ENCODE peak calls at places on chromosomes 7 and 10, in five cellular contexts. M is WERI-Rb-1, V is IMR-90, R is BE2C, K is coronary artery. Y is an unnamed sample.

GRCh38 chr7:44535348-44536064 is 5.6 kb downstream of the NPC1L1 start:
- DNase-seq in M (no peak), R (no peak), V (no peak), K (no peak), Y (no peak)

GRCh38 chr10:119344381-119344780 is 137.0 kb downstream of the GRK5 start:
- DNase-seq in R (no peak), V (no peak), K (no peak), M (peak), Y (peak)

GRCh38 chr7:105830405-105831218 is 45.8 kb downstream of the ATXN7L1 start:
- DNase-seq in V (peak), M (no peak), K (no peak), R (no peak), Y (no peak)

GRCh38 chr7:101108330-101108857 is 18.5 kb upstream of the SERPINE1 start:
- DNase-seq in M (no peak), V (no peak), R (no peak), K (no peak), Y (no peak)

GRCh38 chr7:4602905-4603842 is 78.9 kb upstream of the FOXK1 start:
- DNase-seq in V (no peak), R (no peak), M (no peak), K (no peak), Y (no peak)

GRCh38 chr10:35005868-35006267 is 84.3 kb downstream of the CUL2 start:
- DNase-seq in M (no peak), K (no peak), R (no peak), V (peak), Y (no peak)

GRCh38 chr10:3775671-3776551 is 9.1 kb downstream of the KLF6 start:
- DNase-seq in V (peak), R (no peak), M (peak), K (peak), Y (no peak)

GRCh38 chr7:12954374-12954773 is 266.9 kb downstream of the ARL4A start:
- DNase-seq in K (no peak), R (no peak), V (no peak), M (no peak), Y (no peak)

GRCh38 chr10:95440756-95441546 is 120.2 kb downstream of the SORBS1 start:
- DNase-seq in R (no peak), V (no peak), K (no peak), M (no peak), Y (no peak)

GRCh38 chr7:3103614-3104399 is 60.1 kb upstream of the CARD11 start:
- DNase-seq in V (no peak), M (no peak), R (no peak), K (no peak), Y (no peak)

GRCh38 chr7:28389504-28390385 is 22.6 kb upstream of the CREB5 start:
- DNase-seq in V (peak), M (no peak), R (peak), K (no peak), Y (no peak)

GRCh38 chr10:27635699-27636270 is 109.8 kb downstream of the MKX start:
- DNase-seq in R (no peak), K (no peak), V (no peak), M (no peak), Y (no peak)

GRCh38 chr10:3435671-3436070 is 263.1 kb upstream of the PITRM1 start:
- DNase-seq in K (no peak), V (peak), R (no peak), M (no peak), Y (no peak)

GRCh38 chr10:21519327-21519933 is 6.1 kb downstream of the SKIDA1 start:
- DNase-seq in R (no peak), K (no peak), V (no peak), M (no peak), Y (no peak)

GRCh38 chr7:31146026-31146425 is 93.9 kb downstream of the ADCYAP1R1 start:
- DNase-seq in R (no peak), V (no peak), K (no peak), M (no peak), Y (no peak)

GRCh38 chr10:88428442-88428841 is 154.7 kb downstream of the RNLS start:
- DNase-seq in R (peak), M (peak), K (no peak), V (no peak), Y (no peak)

GRCh38 chr7:122736183-122736582 is 33.5 kb upstream of the RNF148 start:
- DNase-seq in R (no peak), M (no peak), V (no peak), K (no peak), Y (no peak)

GRCh38 chr10:16594106-16594505 is 72.4 kb upstream of the C1QL3 start:
- DNase-seq in R (no peak), M (no peak), V (no peak), K (no peak), Y (no peak)

GRCh38 chr10:15068802-15069201 is 19.8 kb downstream of the ACBD7 start:
- DNase-seq in V (peak), K (no peak), M (peak), R (no peak), Y (no peak)

GRCh38 chr10:13707156-13707881 is 120.6 kb downstream of the PRPF18 start:
- DNase-seq in M (no peak), K (peak), R (no peak), V (peak), Y (peak)

GRCh38 chr10:79239275-79239779 is 107.9 kb upstream of the PPIF start:
- DNase-seq in V (peak), K (no peak), R (no peak), M (no peak), Y (no peak)

GRCh38 chr10:52949899-52950298 is 177.3 kb upstream of the MBL2 start:
- DNase-seq in M (no peak), V (no peak), K (no peak), R (no peak), Y (no peak)

GRCh38 chr7:154183482-154183881 is 131.3 kb downstream of the DPP6 start:
- DNase-seq in M (no peak), K (no peak), R (peak), V (no peak), Y (no peak)

GRCh38 chr7:22269963-22270362 is 87.0 kb downstream of the RAPGEF5 start:
- DNase-seq in V (no peak), M (no peak), R (no peak), K (no peak), Y (no peak)

GRCh38 chr7:90595801-90596683 is at the start of gene CDK14:
- DNase-seq in K (peak), V (peak), M (peak), R (peak), Y (peak)

GRCh38 chr10:103727991-103728689 is 127.2 kb downstream of the SH3PXD2A start:
- DNase-seq in K (no peak), M (no peak), V (no peak), R (no peak), Y (no peak)

GRCh38 chr10:75565286-75566251 is 134.1 kb downstream of the LRMDA start:
- DNase-seq in M (no peak), K (no peak), R (no peak), V (no peak), Y (no peak)

GRCh38 chr7:12635830-12636229 is 51.6 kb upstream of the ARL4A start:
- DNase-seq in R (no peak), V (no peak), M (no peak), K (no peak), Y (no peak)

GRCh38 chr7:41825927-41826480 is 123.1 kb upstream of the INHBA start:
- DNase-seq in R (no peak), V (peak), K (no peak), M (no peak), Y (no peak)

GRCh38 chr10:96678725-96679124 is 41.6 kb downstream of the PIK3AP1 start:
- DNase-seq in V (no peak), K (no peak), R (no peak), M (no peak), Y (no peak)

GRCh38 chr10:101840102-101840684 is 3.4 kb downstream of the KCNIP2 start:
- DNase-seq in K (no peak), M (no peak), V (no peak), R (no peak), Y (no peak)

GRCh38 chr7:100583132-100584045 is 2.5 kb downstream of the LRCH4 start:
- DNase-seq in K (no peak), R (no peak), V (peak), M (no peak), Y (peak)

GRCh38 chr10:12196531-12197211 is 683 bp downstream of the CDC123 start:
- DNase-seq in R (no peak), V (no peak), K (no peak), M (no peak), Y (no peak)

GRCh38 chr10:12194752-12195271 is 879 bp downstream of the NUDT5 start:
- DNase-seq in V (peak), K (peak), M (peak), R (peak), Y (peak)

GRCh38 chr10:12195281-12195602 is 449 bp downstream of the NUDT5 start:
- DNase-seq in M (no peak), K (no peak), R (no peak), V (no peak), Y (no peak)

GRCh38 chr10:12198156-12198555 is 2.2 kb downstream of the CDC123 start:
- DNase-seq in M (no peak), V (no peak), K (no peak), R (no peak), Y (no peak)

GRCh38 chr10:12195603-12196506 is at the start of the genes CDC123 and NUDT5:
- DNase-seq in K (peak), R (peak), M (peak), V (peak), Y (peak)
- TF ChIP-seq CTCF in K (no peak), R (no peak), M (no peak), V (no peak), Y (no peak)

GRCh38 chr7:139618482-139619366 is 95.2 kb downstream of the CLEC2L start:
- DNase-seq in K (no peak), V (peak), R (peak), M (peak), Y (peak)
- TF ChIP-seq CTCF in K (no peak), V (peak), R (peak), M (peak), Y (no peak)

GRCh38 chr7:1298938-1299885 is 66.5 kb downstream of the UNCX start:
- DNase-seq in M (peak), K (no peak), R (no peak), V (no peak), Y (peak)
- TF ChIP-seq CTCF in M (peak), K (no peak), R (no peak), V (no peak), Y (no peak)

GRCh38 chr7:156725982-156726381 is 85.4 kb downstream of the RNF32 start:
- DNase-seq in M (no peak), R (no peak), K (no peak), V (no peak), Y (no peak)
- TF ChIP-seq CTCF in M (no peak), R (no peak), K (no peak), V (no peak), Y (no peak)

DNA sequence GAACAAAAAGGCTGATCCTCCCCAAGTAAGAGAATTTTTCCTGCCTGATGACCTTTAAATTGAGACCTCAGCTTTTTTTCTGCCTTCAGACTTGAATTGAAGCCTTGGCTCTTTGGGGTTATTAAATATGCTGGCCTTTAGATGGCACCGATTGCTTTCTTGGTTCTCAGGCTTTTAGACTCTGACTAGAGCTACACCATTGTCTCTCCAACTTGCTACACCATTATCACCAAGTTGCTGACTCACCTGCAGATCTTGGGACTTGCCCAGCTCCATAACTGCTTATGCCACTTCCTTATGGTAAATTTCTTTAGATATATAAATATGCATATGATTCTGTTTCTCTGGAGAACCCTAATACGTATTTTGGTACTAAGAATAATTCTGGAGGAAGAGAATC is 3.1 kb upstream of the ABCA13 start:
- DNase-seq in V (peak), M (no peak), R (no peak), K (no peak), Y (no peak)
- TF ChIP-seq CTCF in V (peak), M (no peak), R (no peak), K (no peak), Y (no peak)